ENCODE peak calls at places on chromosomes 2 and 18, in four cellular contexts. X is HS-27A, U is D341Med, B is H9. M is an unnamed sample.

GRCh38 chr2:33786881-33787280 is 187.8 kb upstream of the FAM98A start:
- DNase-seq in B (no peak), X (no peak), U (no peak), M (no peak)

GRCh38 chr2:52335727-52336126 is 1303.8 kb upstream of the NRXN1 start:
- DNase-seq in U (no peak), B (no peak), X (no peak), M (no peak)

GRCh38 chr2:55879976-55880375 is 43.6 kb downstream of the EFEMP1 start:
- DNase-seq in X (no peak), U (no peak), B (no peak), M (peak)

GRCh38 chr2:15812187-15812830 is 128.0 kb upstream of the MYCN start:
- DNase-seq in X (no peak), B (no peak), U (no peak), M (no peak)

GRCh38 chr2:160353166-160353565 is 140.4 kb downstream of the RBMS1 start:
- DNase-seq in U (peak), X (no peak), B (no peak), M (peak)

GRCh38 chr2:178871536-178871935 is 64.3 kb upstream of the TTN start:
- DNase-seq in X (no peak), B (no peak), U (no peak), M (no peak)

GRCh38 chr2:26349690-26350089 is 3.1 kb upstream of the ADGRF3 start:
- DNase-seq in U (no peak), B (no peak), X (no peak), M (peak)

GRCh38 chr2:158806941-158807340 is 11.8 kb downstream of the DAPL1 start:
- DNase-seq in U (no peak), X (no peak), B (no peak), M (no peak)

GRCh38 chr18:54961016-54961423 is 1.8 kb upstream of the CCDC68 start:
- DNase-seq in U (no peak), X (no peak), B (no peak), M (peak)

GRCh38 chr2:183866666-183867065 is 731.7 kb upstream of the ZNF804A start:
- DNase-seq in U (no peak), X (no peak), B (no peak), M (no peak)

GRCh38 chr2:165633431-165633830 is 160.6 kb downstream of the GALNT3 start:
- DNase-seq in U (no peak), X (no peak), B (no peak), M (no peak)

GRCh38 chr2:108978709-108979111 is 10.3 kb downstream of the EDAR start:
- DNase-seq in X (no peak), U (no peak), B (no peak), M (no peak)

GRCh38 chr18:62637403-62637802 is 77.9 kb upstream of the PHLPP1 start:
- DNase-seq in X (no peak), B (no peak), U (no peak), M (no peak)

GRCh38 chr2:191321861-191322662 is 76.9 kb downstream of the MYO1B start:
- DNase-seq in B (peak), U (peak), X (no peak), M (peak)

GRCh38 chr2:211391206-211391605 is 834.8 kb downstream of the CPS1 start:
- DNase-seq in X (no peak), B (no peak), U (no peak), M (no peak)

GRCh38 chr2:6352906-6353515 is 512.7 kb downstream of the CMPK2 start:
- DNase-seq in B (peak), X (no peak), U (peak), M (no peak)

GRCh38 chr2:187993516-187993915 is 298.2 kb upstream of the GULP1 start:
- DNase-seq in U (no peak), B (no peak), X (no peak), M (no peak)

GRCh38 chr2:84299211-84299775 is 159.8 kb downstream of the SUCLG1 start:
- DNase-seq in U (no peak), B (no peak), X (no peak), M (no peak)

GRCh38 chr2:196205891-196206408 is 34.6 kb upstream of the STK17B start:
- DNase-seq in B (no peak), U (peak), X (no peak), M (no peak)

GRCh38 chr2:127091148-127091547 is 15.8 kb downstream of the BIN1 start:
- DNase-seq in X (no peak), U (no peak), B (no peak), M (no peak)

GRCh38 chr2:219155054-219155644 is 5.5 kb downstream of the NHEJ1 start:
- DNase-seq in B (no peak), X (no peak), U (peak), M (peak)

GRCh38 chr2:1910562-1911256 is 166.4 kb upstream of the PXDN start:
- DNase-seq in U (peak), X (no peak), B (no peak), M (no peak)

GRCh38 chr2:235212501-235212900 is 260.7 kb downstream of the SH3BP4 start:
- DNase-seq in B (no peak), U (no peak), X (no peak), M (no peak)

GRCh38 chr2:44169155-44169898 is 652 bp downstream of the PPM1B start:
- DNase-seq in U (peak), X (peak), B (no peak), M (peak)

GRCh38 chr2:38191516-38191915 is 115.6 kb upstream of the CYP1B1 start:
- DNase-seq in U (no peak), B (no peak), X (no peak), M (no peak)

GRCh38 chr2:100239513-100240210 is 82.6 kb downstream of the LONRF2 start:
- DNase-seq in B (no peak), X (no peak), U (no peak), M (no peak)

GRCh38 chr18:76805221-76805620 is 17.1 kb upstream of the ZNF236 start:
- DNase-seq in U (no peak), B (no peak), X (no peak), M (peak)

GRCh38 chr2:63056309-63057065 is 5.9 kb downstream of the OTX1 start:
- DNase-seq in X (no peak), U (no peak), B (peak), M (peak)

GRCh38 chr18:75109819-75110218 is 99.1 kb downstream of the PTGR3 start:
- DNase-seq in B (no peak), X (no peak), U (no peak), M (no peak)

GRCh38 chr2:174681099-174681982 is 82.9 kb downstream of the CHRNA1 start:
- DNase-seq in X (no peak), U (peak), B (no peak), M (no peak)

GRCh38 chr2:202172439-202173191 is 65.8 kb downstream of the SUMO1 start:
- DNase-seq in U (no peak), X (no peak), B (no peak), M (no peak)

GRCh38 chr2:109457366-109457765 is 156.4 kb downstream of the SEPTIN10 start:
- DNase-seq in X (no peak), B (no peak), U (no peak), M (peak)

GRCh38 chr2:169672403-169672802 is 21.8 kb downstream of the CFAP210 start:
- DNase-seq in U (no peak), B (no peak), X (no peak), M (no peak)

GRCh38 chr2:171475979-171476378 is 42.0 kb downstream of the DCAF17 start:
- DNase-seq in B (no peak), U (no peak), X (no peak), M (no peak)

GRCh38 chr2:26355038-26355995 is 8.7 kb upstream of the ADGRF3 start:
- DNase-seq in U (no peak), B (no peak), X (peak), M (peak)

GRCh38 chr18:76494181-76494540 is 881 bp downstream of the ZNF516 start:
- DNase-seq in U (peak), B (no peak), X (no peak), M (peak)

GRCh38 chr2:240996834-240997140 is 1.6 kb upstream of the SNED1 start:
- DNase-seq in X (no peak), U (no peak), B (peak), M (no peak)

GRCh38 chr2:228066416-228066815 is 115.1 kb downstream of the SPHKAP start:
- DNase-seq in X (no peak), U (no peak), B (no peak), M (no peak)